ENCODE peak calls at places on chromosomes 5 and 9, in eight cellular contexts. C is MM.1S, G is sigmoid colon, B is GM06990, A is PC-9, I is BJ, O is tibial artery, Y is cardiac muscle cell. J is an unnamed sample.

GRCh38 chr9:128995791-128996190 is 32.3 kb downstream of the SH3GLB2 start:
- DNase-seq in C (no peak), G (peak), B (no peak), A (no peak), I (no peak), O (peak), Y (no peak), J (no peak)

GRCh38 chr5:144065766-144066165 is 104.7 kb downstream of the YIPF5 start:
- DNase-seq in C (no peak), G (no peak), B (no peak), A (no peak), I (no peak), O (no peak), Y (no peak), J (no peak)

GRCh38 chr5:67493676-67494075 is 297.1 kb upstream of the CD180 start:
- DNase-seq in C (no peak), G (no peak), B (no peak), A (peak), I (no peak), O (peak), Y (peak), J (peak)

GRCh38 chr5:85337400-85337799 is 952.7 kb upstream of the EDIL3 start:
- DNase-seq in C (no peak), G (no peak), B (no peak), A (no peak), I (no peak), O (no peak), Y (no peak), J (no peak)

GRCh38 chr9:76018244-76018643 is 127.8 kb downstream of the PCSK5 start:
- DNase-seq in C (no peak), G (no peak), B (no peak), A (no peak), I (no peak), O (no peak), Y (no peak), J (no peak)

GRCh38 chr5:56612759-56613158 is 202.6 kb upstream of the MAP3K1 start:
- DNase-seq in C (no peak), G (no peak), B (no peak), A (no peak), I (no peak), O (no peak), Y (no peak), J (no peak)

GRCh38 chr5:139475865-139476651 is 5.3 kb downstream of the SMIM33 start:
- DNase-seq in C (no peak), G (no peak), B (no peak), A (no peak), I (no peak), O (no peak), Y (no peak), J (no peak)

GRCh38 chr5:51902512-51902911 is 519.3 kb downstream of the ISL1 start:
- DNase-seq in C (no peak), G (no peak), B (no peak), A (no peak), I (no peak), O (no peak), Y (no peak), J (no peak)

GRCh38 chr9:8179381-8180053 is 379.9 kb upstream of the DMAC1 start:
- DNase-seq in C (no peak), G (no peak), B (no peak), A (no peak), I (no peak), O (no peak), Y (no peak), J (no peak)

GRCh38 chr5:115168829-115169391 is 798 bp downstream of the TRIM36 start:
- DNase-seq in C (peak), G (no peak), B (peak), A (peak), I (no peak), O (no peak), Y (peak), J (peak)

GRCh38 chr9:36407122-36407723 is 7.2 kb upstream of the RNF38 start:
- DNase-seq in C (peak), G (peak), B (peak), A (peak), I (no peak), O (no peak), Y (peak), J (peak)

GRCh38 chr9:79662553-79662956 is 90.8 kb downstream of the TLE4 start:
- DNase-seq in C (no peak), G (no peak), B (no peak), A (no peak), I (peak), O (no peak), Y (no peak), J (peak)

GRCh38 chr5:137320056-137321045 is 178.8 kb downstream of the SPOCK1 start:
- DNase-seq in C (peak), G (no peak), B (no peak), A (peak), I (no peak), O (no peak), Y (peak), J (peak)

GRCh38 chr9:35891649-35892048 is 14.4 kb upstream of the HRCT1 start:
- DNase-seq in C (no peak), G (no peak), B (no peak), A (no peak), I (no peak), O (no peak), Y (no peak), J (no peak)

GRCh38 chr5:175654807-175655206 is 3.1 kb upstream of the HRH2 start:
- DNase-seq in C (peak), G (no peak), B (no peak), A (no peak), I (no peak), O (peak), Y (no peak), J (no peak)

GRCh38 chr9:2427016-2427891 is 194.3 kb upstream of the VLDLR start:
- DNase-seq in C (no peak), G (no peak), B (no peak), A (no peak), I (no peak), O (no peak), Y (no peak), J (no peak)

GRCh38 chr9:14313951-14314423 is at the start of gene NFIB:
- DNase-seq in C (peak), G (peak), B (no peak), A (no peak), I (no peak), O (peak), Y (peak), J (peak)

GRCh38 chr5:61919920-61920319 is 386.1 kb upstream of the KIF2A start:
- DNase-seq in C (no peak), G (no peak), B (no peak), A (no peak), I (no peak), O (no peak), Y (no peak), J (peak)

GRCh38 chr5:123369371-123369968 is 53.7 kb downstream of the CEP120 start:
- DNase-seq in C (no peak), G (no peak), B (no peak), A (no peak), I (no peak), O (no peak), Y (no peak), J (no peak)

DNA sequence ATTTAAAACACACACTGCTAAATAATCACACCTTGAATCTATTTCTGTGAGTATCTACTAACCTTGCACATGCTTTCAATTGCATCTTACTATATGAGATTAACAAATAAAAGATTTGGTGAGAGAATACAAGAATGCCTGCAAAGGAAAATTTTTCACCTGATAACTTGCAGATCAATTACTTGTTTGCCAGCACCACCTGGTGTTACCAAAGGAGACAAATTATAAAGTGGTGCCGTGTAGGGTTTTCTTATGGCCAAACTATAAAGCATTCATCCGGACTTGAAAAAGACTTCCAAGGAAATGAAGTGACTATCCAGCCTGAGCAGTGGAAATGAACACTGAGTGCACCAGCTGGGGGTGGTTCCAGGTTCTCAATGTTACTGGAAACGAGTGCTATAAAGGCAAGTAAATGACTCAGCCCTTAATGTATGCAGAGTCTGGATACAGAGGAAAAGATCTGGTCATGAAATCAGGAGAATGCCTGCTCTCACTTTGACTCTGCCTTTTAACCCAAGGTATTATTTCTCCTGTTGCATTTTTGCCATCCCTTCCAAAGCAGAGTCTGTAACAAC is 113.2 kb downstream of the DNAH5 start:
- DNase-seq in C (no peak), G (no peak), B (no peak), A (no peak), I (no peak), O (no peak), Y (no peak), J (peak)
- TF ChIP-seq CTCF in C (no peak), G (no peak), B (no peak), A (peak), I (no peak), O (no peak), Y (no peak), J (no peak)

DNA sequence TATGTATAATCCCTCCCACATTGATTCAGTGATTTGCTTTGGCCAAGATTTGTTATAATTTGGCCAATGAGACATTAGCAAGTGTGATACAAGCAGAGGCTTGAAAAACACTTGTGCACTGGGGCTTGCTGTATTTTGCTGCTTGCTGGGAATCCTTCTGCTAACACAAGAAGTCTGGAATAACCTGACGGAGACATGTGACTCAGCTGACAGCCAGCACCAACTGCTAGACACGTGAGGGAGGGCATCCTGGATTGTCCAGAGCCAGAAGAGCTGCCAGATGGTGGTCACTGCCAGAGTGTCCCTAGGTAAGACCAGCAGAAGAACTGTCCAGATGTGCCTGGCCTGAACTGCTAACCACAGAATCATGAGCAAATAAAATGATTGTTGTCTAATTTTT is 51.1 kb upstream of the TCF7 start:
- DNase-seq in C (no peak), G (no peak), B (no peak), A (no peak), I (no peak), O (peak), Y (peak), J (no peak)
- H3K4me3 ChIP-seq in C (no peak), G (no peak), B (no peak), A (no peak), I (no peak), O (no peak), Y (no peak), J (no peak)

GRCh38 chr5:151051066-151051930 is 29.5 kb downstream of the TNIP1 start:
- DNase-seq in C (peak), G (peak), B (peak), A (peak), I (no peak), O (peak), Y (peak), J (peak)

GRCh38 chr5:151052834-151053233 is 28.0 kb downstream of the TNIP1 start:
- DNase-seq in C (no peak), G (no peak), B (no peak), A (no peak), I (no peak), O (no peak), Y (no peak), J (no peak)

GRCh38 chr5:151047814-151048425 is 27.5 kb downstream of the GPX3 start:
- DNase-seq in C (no peak), G (no peak), B (no peak), A (no peak), I (no peak), O (no peak), Y (peak), J (peak)

GRCh38 chr5:151051931-151052608 is 28.8 kb downstream of the TNIP1 start:
- DNase-seq in C (no peak), G (no peak), B (no peak), A (no peak), I (no peak), O (no peak), Y (no peak), J (no peak)

GRCh38 chr5:151048526-151048925 is 28.1 kb downstream of the GPX3 start:
- DNase-seq in C (no peak), G (no peak), B (no peak), A (no peak), I (no peak), O (no peak), Y (no peak), J (no peak)
- TF ChIP-seq CTCF in C (no peak), G (no peak), B (peak), A (no peak), I (peak), O (no peak), Y (peak), J (peak)

GRCh38 chr9:136846376-136847064 is 2.7 kb upstream of the PHPT1 start:
- DNase-seq in C (no peak), G (no peak), B (no peak), A (no peak), I (no peak), O (no peak), Y (no peak), J (no peak)
- H3K4me3 ChIP-seq in C (no peak), G (no peak), B (no peak), A (peak), I (peak), O (peak), Y (no peak), J (peak)

GRCh38 chr5:126508962-126509279 is 85.7 kb downstream of the GRAMD2B start:
- DNase-seq in C (peak), G (peak), B (no peak), A (no peak), I (no peak), O (no peak), Y (no peak), J (peak)
- TF ChIP-seq CTCF in C (no peak), G (no peak), B (no peak), A (no peak), I (no peak), O (no peak), Y (no peak), J (no peak)

GRCh38 chr5:149273237-149273636 is 1.6 kb downstream of the AFAP1L1 start:
- DNase-seq in C (no peak), G (no peak), B (no peak), A (no peak), I (no peak), O (no peak), Y (no peak), J (no peak)
- H3K4me3 ChIP-seq in C (no peak), G (no peak), B (no peak), A (no peak), I (no peak), O (no peak), Y (no peak), J (no peak)

DNA sequence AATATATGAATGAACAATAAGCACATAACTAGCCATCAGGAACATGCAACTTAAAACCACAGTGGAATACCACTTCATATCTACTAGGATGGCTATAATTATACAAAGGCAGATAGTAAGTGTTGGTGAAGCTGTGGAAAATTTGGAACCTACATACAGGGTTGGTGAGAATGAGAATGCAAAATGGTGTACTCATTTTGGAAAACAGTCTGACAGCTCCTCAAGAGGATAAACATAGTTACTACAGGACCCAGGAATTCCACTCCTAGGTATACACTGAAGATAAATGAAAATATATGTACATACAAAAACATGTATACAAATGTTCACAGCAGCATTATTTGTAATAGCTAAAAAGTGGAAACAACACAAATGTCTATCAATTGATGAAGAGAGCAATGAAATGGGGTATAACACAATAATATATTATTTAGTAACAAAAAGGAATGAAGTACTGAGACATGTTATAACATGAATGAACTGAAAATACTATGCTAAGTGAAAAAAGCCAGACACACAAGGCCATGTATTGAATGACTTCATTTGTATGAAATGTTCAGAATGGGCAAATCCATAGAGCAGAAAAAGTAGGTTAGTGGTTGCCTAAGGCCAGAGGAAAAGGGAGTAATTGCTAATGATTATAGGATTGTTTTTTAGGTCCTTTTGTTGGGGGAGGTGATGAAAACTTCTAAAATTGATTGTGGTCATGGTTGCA is 31.2 kb upstream of the CDK5RAP2 start:
- DNase-seq in C (peak), G (no peak), B (no peak), A (no peak), I (no peak), O (no peak), Y (no peak), J (peak)
- TF ChIP-seq CTCF in C (peak), G (no peak), B (peak), A (peak), I (no peak), O (no peak), Y (peak), J (peak)

GRCh38 chr9:89177021-89177400 is 1.6 kb downstream of the SHC3 start:
- DNase-seq in C (no peak), G (no peak), B (no peak), A (no peak), I (no peak), O (no peak), Y (no peak), J (peak)

GRCh38 chr9:89179920-89180667 is 1.5 kb upstream of the SHC3 start:
- DNase-seq in C (peak), G (peak), B (peak), A (peak), I (peak), O (peak), Y (peak), J (peak)

GRCh38 chr9:89177401-89178161 is 1.0 kb downstream of the SHC3 start:
- DNase-seq in C (no peak), G (no peak), B (no peak), A (peak), I (no peak), O (no peak), Y (peak), J (peak)

GRCh38 chr9:89178162-89179120 is at the start of gene SHC3:
- DNase-seq in C (no peak), G (no peak), B (no peak), A (peak), I (no peak), O (no peak), Y (peak), J (peak)

GRCh38 chr9:89179535-89179919 is 909 bp upstream of the SHC3 start:
- DNase-seq in C (no peak), G (no peak), B (no peak), A (peak), I (no peak), O (no peak), Y (peak), J (peak)
- H3K4me3 ChIP-seq in C (peak), G (peak), B (peak), A (peak), I (peak), O (peak), Y (peak), J (peak)

GRCh38 chr9:93480728-93481324 is 27.4 kb upstream of the FAM120AOS start:
- DNase-seq in C (no peak), G (no peak), B (no peak), A (no peak), I (no peak), O (no peak), Y (peak), J (no peak)
- TF ChIP-seq CTCF in C (no peak), G (no peak), B (no peak), A (no peak), I (peak), O (no peak), Y (no peak), J (peak)

J was measured in choroid plexus epithelial cell.